ENCODE peak calls at places on chromosome 3, in eight cellular contexts. Z is cardiac muscle cell, O is RWPE2, G is AG04450, P is foreskin fibroblast, R is heart left ventricle, U is AG09309, X is osteoblast. L is an unnamed sample.

GRCh38 chr3:157650191-157650590 is 147.0 kb upstream of the VEPH1 start:
- DNase-seq in X (no peak), P (no peak), O (no peak), U (no peak), Z (no peak), G (no peak), R (no peak), L (no peak)

GRCh38 chr3:179653777-179654117 is 907 bp downstream of the USP13 start:
- DNase-seq in G (no peak), X (peak), Z (no peak), O (no peak), P (no peak), R (no peak), U (no peak), L (peak)

GRCh38 chr3:53254810-53255359 is 937 bp downstream of the TKT start:
- DNase-seq in X (peak), G (no peak), P (peak), Z (peak), U (no peak), O (peak), R (peak), L (peak)

GRCh38 chr3:50111757-50112156 is 23.0 kb downstream of the RBM5 start:
- DNase-seq in O (no peak), X (peak), Z (no peak), R (no peak), U (no peak), P (no peak), G (no peak), L (no peak)

GRCh38 chr3:13501958-13502790 is 22.1 kb downstream of the HDAC11 start:
- DNase-seq in R (no peak), U (no peak), G (no peak), X (peak), Z (no peak), O (no peak), P (no peak), L (no peak)

GRCh38 chr3:111989061-111989678 is 9.6 kb upstream of the TAGLN3 start:
- DNase-seq in R (no peak), U (peak), G (peak), P (peak), Z (peak), X (peak), O (no peak), L (no peak)

GRCh38 chr3:106913111-106913698 is 464.0 kb upstream of the CCDC54 start:
- DNase-seq in U (no peak), R (no peak), G (no peak), X (peak), P (peak), Z (peak), O (no peak), L (no peak)

GRCh38 chr3:182179631-182180030 is 467.9 kb downstream of the SOX2 start:
- DNase-seq in X (no peak), R (no peak), O (no peak), Z (no peak), U (no peak), P (no peak), G (no peak), L (no peak)

GRCh38 chr3:61943975-61944374 is 382.6 kb downstream of the PTPRG start:
- DNase-seq in P (no peak), U (no peak), R (no peak), G (no peak), O (no peak), Z (no peak), X (no peak), L (no peak)

GRCh38 chr3:128276577-128277183 is 123.4 kb downstream of the EEFSEC start:
- DNase-seq in O (no peak), U (no peak), X (no peak), G (no peak), Z (no peak), P (no peak), R (no peak), L (no peak)
- TF ChIP-seq CTCF in O (no peak), U (no peak), X (no peak), G (no peak), Z (no peak), P (no peak), R (no peak), L (no peak)

GRCh38 chr3:85189731-85190130 is 230.9 kb downstream of the CADM2 start:
- DNase-seq in U (no peak), R (no peak), Z (no peak), X (no peak), P (no peak), G (no peak), O (no peak), L (no peak)

DNA sequence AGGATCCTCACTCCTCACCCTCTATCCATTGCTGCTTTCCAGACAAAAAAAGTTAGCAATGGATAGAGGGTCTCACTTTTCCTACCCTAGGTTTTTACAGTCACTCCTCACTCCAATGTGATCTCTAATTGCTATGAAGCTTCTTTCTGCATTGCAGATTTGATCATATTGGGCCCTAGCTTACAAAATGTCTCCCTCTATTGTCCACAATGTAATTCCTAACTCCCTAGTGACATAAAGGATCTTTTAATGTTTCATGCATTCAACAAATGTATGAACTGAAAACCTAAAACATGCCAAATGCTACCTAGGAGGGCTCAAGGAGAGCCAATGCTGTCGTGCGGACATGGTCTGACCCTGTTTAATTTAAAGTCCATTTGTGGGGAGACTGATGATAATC is 234.8 kb downstream of the CADM2 start:
- DNase-seq in U (no peak), X (no peak), Z (no peak), P (no peak), R (no peak), O (no peak), G (no peak), L (no peak)
- TF ChIP-seq CTCF in U (no peak), X (no peak), Z (no peak), P (no peak), R (no peak), O (peak), G (no peak), L (no peak)

GRCh38 chr3:23944861-23945652 is at the start of gene NR1D2:
- DNase-seq in O (peak), X (peak), P (peak), G (peak), U (peak), R (peak), Z (peak), L (peak)

GRCh38 chr3:23948761-23949160 is 3.7 kb downstream of the NR1D2 start:
- DNase-seq in X (peak), U (no peak), O (no peak), R (no peak), P (no peak), Z (peak), G (no peak), L (no peak)

GRCh38 chr3:23945653-23945902 is 492 bp downstream of the NR1D2 start:
- DNase-seq in R (no peak), U (no peak), Z (no peak), P (no peak), X (no peak), G (no peak), O (no peak), L (no peak)

GRCh38 chr3:23944007-23944760 is 902 bp upstream of the NR1D2 start:
- DNase-seq in U (no peak), G (no peak), R (no peak), O (no peak), P (no peak), Z (no peak), X (no peak), L (no peak)

GRCh38 chr3:23945903-23946751 is 1.0 kb downstream of the NR1D2 start:
- DNase-seq in X (peak), O (peak), U (peak), Z (peak), R (peak), P (peak), G (peak), L (peak)
- TF ChIP-seq CTCF in X (no peak), O (no peak), U (no peak), Z (no peak), R (no peak), P (no peak), G (no peak), L (no peak)

DNA sequence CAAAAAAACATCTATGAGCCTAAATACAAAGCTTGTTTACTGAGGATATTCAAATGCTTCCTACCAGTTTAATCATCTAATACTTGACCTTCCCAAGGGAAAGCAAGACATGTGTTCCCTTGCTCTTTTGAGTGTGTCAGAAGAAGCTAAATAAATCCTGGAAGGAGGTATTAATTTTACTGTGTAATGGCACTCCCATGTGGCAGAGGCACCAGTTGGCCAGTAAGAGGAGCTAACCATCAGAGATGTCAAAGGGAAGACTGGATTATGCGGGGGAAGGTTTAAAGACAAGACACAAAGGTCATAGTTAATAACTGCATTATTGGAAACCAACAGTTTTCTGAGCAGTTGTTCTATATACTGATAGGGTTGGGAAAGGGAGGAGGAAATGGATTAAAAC is 125.1 kb downstream of the SUCLG2 start:
- DNase-seq in X (no peak), P (no peak), O (no peak), R (no peak), U (no peak), Z (peak), G (no peak), L (no peak)
- TF ChIP-seq CTCF in X (no peak), P (no peak), O (no peak), R (no peak), U (no peak), Z (no peak), G (no peak), L (no peak)

GRCh38 chr3:73874596-73874995 is 249.9 kb upstream of the PDZRN3 start:
- DNase-seq in Z (no peak), X (no peak), G (no peak), O (no peak), U (no peak), R (no peak), P (no peak), L (no peak)

GRCh38 chr3:73863546-73864079 is 238.9 kb upstream of the PDZRN3 start:
- DNase-seq in Z (no peak), O (no peak), X (no peak), G (no peak), U (no peak), R (no peak), P (no peak), L (no peak)

GRCh38 chr3:73867524-73867923 is 242.8 kb upstream of the PDZRN3 start:
- DNase-seq in O (no peak), R (no peak), G (no peak), Z (no peak), P (no peak), X (no peak), U (no peak), L (no peak)

DNA sequence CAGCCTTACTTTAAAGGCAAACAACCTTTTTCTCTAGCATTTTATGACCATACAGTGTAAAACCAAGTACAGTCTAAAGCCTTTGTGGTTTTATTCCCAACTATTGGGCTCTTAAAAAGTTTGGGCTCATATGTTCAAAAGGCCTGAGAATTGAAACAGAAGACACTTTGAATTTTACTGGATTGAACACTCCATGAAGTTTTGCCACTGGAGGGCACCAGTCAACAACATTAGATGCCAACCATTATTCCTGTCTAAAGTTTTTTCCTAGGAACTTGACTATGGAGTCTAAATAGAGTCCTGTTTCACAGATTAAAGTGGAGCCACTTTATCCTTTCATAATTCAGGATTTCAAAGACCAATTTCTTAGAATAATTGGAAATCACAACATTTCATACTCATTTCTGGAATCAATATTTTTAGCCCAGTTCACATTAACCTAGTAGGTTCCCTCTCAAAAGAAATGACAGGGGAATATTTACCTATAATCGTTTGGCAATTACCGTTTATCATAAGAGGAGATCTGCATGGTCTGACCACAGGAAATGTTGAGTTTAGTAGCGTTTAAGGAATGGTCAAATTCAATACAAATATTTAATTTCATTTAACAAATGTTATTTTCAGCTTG is 244.1 kb upstream of the PDZRN3 start:
- DNase-seq in P (peak), U (peak), X (peak), G (peak), Z (peak), R (peak), O (no peak), L (peak)
- TF ChIP-seq CTCF in P (peak), U (peak), X (peak), G (peak), Z (peak), R (peak), O (peak), L (peak)